ENCODE peak calls at places on chromosomes 12 and 14, in four cellular contexts. One of them, this sample, is unnamed.

GRCh38 chr12:95976416-95976832 is 19.7 kb downstream of the HAL start:
- DNase-seq in osteoblast: no peak
- DNase-seq in IMR-90: peak
- DNase-seq in neural progenitor cell: no peak
- DNase-seq in this sample: no peak

GRCh38 chr12:61713121-61713520 is 547.1 kb upstream of the USP15 start:
- DNase-seq in osteoblast: no peak
- DNase-seq in IMR-90: no peak
- DNase-seq in neural progenitor cell: no peak
- DNase-seq in this sample: peak

GRCh38 chr14:45686771-45687170 is 433.8 kb upstream of the MIS18BP1 start:
- DNase-seq in osteoblast: no peak
- DNase-seq in neural progenitor cell: no peak
- DNase-seq in IMR-90: peak
- DNase-seq in this sample: no peak

GRCh38 chr14:106586098-106586704 is 1059.8 kb downstream of the TMEM121 start:
- DNase-seq in neural progenitor cell: no peak
- DNase-seq in osteoblast: no peak
- DNase-seq in IMR-90: no peak
- DNase-seq in this sample: peak

GRCh38 chr12:114799574-114800487 is 115.9 kb upstream of the TBX3 start:
- DNase-seq in IMR-90: peak
- DNase-seq in osteoblast: peak
- DNase-seq in neural progenitor cell: peak
- DNase-seq in this sample: no peak

GRCh38 chr14:67413806-67414769 is 2.1 kb upstream of the PLEK2 start:
- DNase-seq in neural progenitor cell: no peak
- DNase-seq in IMR-90: peak
- DNase-seq in osteoblast: peak
- DNase-seq in this sample: no peak

GRCh38 chr14:54258382-54258781 is 138.4 kb upstream of the CDKN3 start:
- DNase-seq in IMR-90: no peak
- DNase-seq in osteoblast: no peak
- DNase-seq in neural progenitor cell: no peak
- DNase-seq in this sample: no peak

GRCh38 chr12:10722905-10723866 is at the start of gene YBX3:
- DNase-seq in neural progenitor cell: peak
- DNase-seq in IMR-90: peak
- DNase-seq in osteoblast: peak
- DNase-seq in this sample: peak

GRCh38 chr12:6533653-6534157 is 612 bp upstream of the GAPDH start:
- DNase-seq in IMR-90: peak
- DNase-seq in osteoblast: peak
- DNase-seq in neural progenitor cell: peak
- DNase-seq in this sample: peak

GRCh38 chr12:89951050-89951693 is 242.5 kb upstream of the ATP2B1 start:
- DNase-seq in neural progenitor cell: no peak
- DNase-seq in IMR-90: peak
- DNase-seq in osteoblast: peak
- DNase-seq in this sample: no peak

GRCh38 chr12:24705741-24706358 is 243.1 kb downstream of the BCAT1 start:
- DNase-seq in osteoblast: no peak
- DNase-seq in IMR-90: peak
- DNase-seq in neural progenitor cell: no peak
- DNase-seq in this sample: peak
- H2AFZ ChIP-seq in osteoblast: no peak
- H2AFZ ChIP-seq in IMR-90: no peak
- H2AFZ ChIP-seq in neural progenitor cell: peak
- H2AFZ ChIP-seq in this sample: peak

GRCh38 chr12:93019911-93020224 is 90.8 kb upstream of the EEA1 start:
- DNase-seq in osteoblast: no peak
- DNase-seq in neural progenitor cell: no peak
- DNase-seq in IMR-90: no peak
- DNase-seq in this sample: no peak

GRCh38 chr12:93015970-93016751 is 87.1 kb upstream of the EEA1 start:
- DNase-seq in IMR-90: peak
- DNase-seq in neural progenitor cell: peak
- DNase-seq in osteoblast: no peak
- DNase-seq in this sample: no peak

GRCh38 chr12:93018610-93019009 is 89.5 kb upstream of the EEA1 start:
- DNase-seq in neural progenitor cell: no peak
- DNase-seq in osteoblast: no peak
- DNase-seq in IMR-90: no peak
- DNase-seq in this sample: no peak

GRCh38 chr12:93019240-93019910 is 90.3 kb upstream of the EEA1 start:
- DNase-seq in osteoblast: no peak
- DNase-seq in neural progenitor cell: no peak
- DNase-seq in IMR-90: no peak
- DNase-seq in this sample: no peak

DNA sequence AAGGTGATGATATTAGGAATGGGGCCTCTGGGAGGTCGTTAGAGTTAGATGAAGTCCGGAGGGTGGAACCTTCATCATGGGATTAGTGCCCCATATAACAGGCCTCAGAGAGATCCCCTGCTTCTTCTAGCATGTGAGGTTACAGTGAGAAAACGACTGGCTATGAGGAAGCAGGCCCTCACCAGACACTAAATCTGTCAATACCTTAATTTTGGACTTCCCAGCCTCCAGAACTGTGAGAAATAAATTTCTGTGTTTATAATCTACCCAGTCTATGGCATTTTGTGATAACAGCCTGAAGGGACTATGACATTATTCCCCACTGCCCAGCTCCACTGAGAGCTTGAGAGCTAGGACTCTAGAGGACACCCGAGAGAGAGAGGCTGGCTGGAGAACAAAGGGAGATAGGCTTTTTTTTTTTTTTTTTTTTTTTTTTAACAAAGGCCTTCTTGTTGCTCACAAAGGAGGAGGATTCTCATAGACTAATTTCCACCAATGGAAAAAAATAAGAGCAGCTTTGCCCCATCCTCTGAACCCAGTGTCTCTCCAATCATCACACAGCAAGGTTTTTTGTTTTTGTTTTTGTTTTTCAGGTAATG is 87.8 kb upstream of the EEA1 start:
- DNase-seq in IMR-90: no peak
- DNase-seq in neural progenitor cell: peak
- DNase-seq in osteoblast: no peak
- DNase-seq in this sample: no peak
- H2AFZ ChIP-seq in IMR-90: no peak
- H2AFZ ChIP-seq in neural progenitor cell: no peak
- H2AFZ ChIP-seq in osteoblast: no peak
- H2AFZ ChIP-seq in this sample: no peak

GRCh38 chr14:68475802-68476201 is 317.1 kb downstream of the ZFP36L1 start:
- DNase-seq in IMR-90: no peak
- DNase-seq in neural progenitor cell: no peak
- DNase-seq in osteoblast: no peak
- DNase-seq in this sample: no peak
- H2AFZ ChIP-seq in IMR-90: no peak
- H2AFZ ChIP-seq in neural progenitor cell: no peak
- H2AFZ ChIP-seq in osteoblast: no peak
- H2AFZ ChIP-seq in this sample: peak

DNA sequence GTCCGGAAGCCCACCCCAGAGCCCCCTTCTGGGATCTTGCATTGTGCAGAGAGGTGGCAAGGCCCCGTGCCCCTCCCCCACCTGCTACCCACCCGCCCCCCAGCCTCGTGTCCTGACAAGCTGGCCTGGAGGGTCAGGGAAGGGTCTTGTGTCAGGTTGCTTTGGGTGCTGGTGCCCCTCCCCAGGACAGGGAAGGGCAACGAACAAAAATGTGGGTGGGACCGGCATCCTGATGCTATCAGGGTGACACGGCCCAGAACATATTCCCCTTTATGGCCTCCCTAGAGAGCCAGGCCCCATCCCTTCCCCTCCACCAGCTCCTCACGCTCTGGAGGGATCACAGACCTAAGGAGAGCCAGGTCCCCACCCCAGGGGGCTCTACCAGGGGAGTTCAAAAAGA is 38.7 kb upstream of the TMEM179 start:
- DNase-seq in IMR-90: no peak
- DNase-seq in neural progenitor cell: no peak
- DNase-seq in osteoblast: peak
- DNase-seq in this sample: no peak
- H2AFZ ChIP-seq in IMR-90: no peak
- H2AFZ ChIP-seq in neural progenitor cell: no peak
- H2AFZ ChIP-seq in osteoblast: no peak
- H2AFZ ChIP-seq in this sample: no peak

GRCh38 chr12:41189395-41190251 is 1.5 kb downstream of the PDZRN4 start:
- DNase-seq in neural progenitor cell: peak
- DNase-seq in osteoblast: peak
- DNase-seq in IMR-90: no peak
- DNase-seq in this sample: no peak
- H2AFZ ChIP-seq in neural progenitor cell: peak
- H2AFZ ChIP-seq in osteoblast: no peak
- H2AFZ ChIP-seq in IMR-90: peak
- H2AFZ ChIP-seq in this sample: no peak

GRCh38 chr14:68520637-68521556 is 272.0 kb downstream of the ZFP36L1 start:
- DNase-seq in osteoblast: no peak
- DNase-seq in IMR-90: no peak
- DNase-seq in neural progenitor cell: no peak
- DNase-seq in this sample: no peak
- H2AFZ ChIP-seq in osteoblast: no peak
- H2AFZ ChIP-seq in IMR-90: no peak
- H2AFZ ChIP-seq in neural progenitor cell: no peak
- H2AFZ ChIP-seq in this sample: no peak

GRCh38 chr14:94689985-94690400 is 77.8 kb downstream of the SERPINA3 start:
- DNase-seq in osteoblast: no peak
- DNase-seq in IMR-90: no peak
- DNase-seq in neural progenitor cell: peak
- DNase-seq in this sample: no peak
- H2AFZ ChIP-seq in osteoblast: peak
- H2AFZ ChIP-seq in IMR-90: peak
- H2AFZ ChIP-seq in neural progenitor cell: peak
- H2AFZ ChIP-seq in this sample: no peak

DNA sequence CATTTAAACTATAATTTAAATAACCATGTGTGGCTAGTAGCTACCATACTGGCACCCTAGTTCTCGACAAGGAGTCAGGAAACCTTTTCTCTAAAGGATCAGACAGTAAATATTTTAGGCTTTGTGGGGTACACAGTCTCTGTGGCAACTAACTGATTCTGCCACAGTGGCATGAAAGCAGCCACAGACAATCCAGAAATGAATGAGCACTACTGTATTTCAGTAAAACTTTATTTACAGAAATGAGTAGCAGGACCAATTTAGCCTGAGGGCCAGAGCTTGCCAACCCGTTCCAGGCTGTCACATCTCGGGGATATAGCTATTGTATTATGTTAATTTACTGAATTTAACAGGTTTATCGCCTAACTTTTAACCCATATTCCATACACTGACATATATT is 278.7 kb downstream of the ITPR2 start:
- DNase-seq in osteoblast: no peak
- DNase-seq in neural progenitor cell: no peak
- DNase-seq in IMR-90: no peak
- DNase-seq in this sample: no peak
- H2AFZ ChIP-seq in osteoblast: no peak
- H2AFZ ChIP-seq in neural progenitor cell: no peak
- H2AFZ ChIP-seq in IMR-90: no peak
- H2AFZ ChIP-seq in this sample: no peak

This sample was measured in OCI-LY7.